ENCODE peak calls at places on chromosome 11, in seven cellular contexts. One of them, this sample, is unnamed.

GRCh38 chr11:17978553-17979287 is 34.1 kb downstream of the SERGEF start:
- DNase-seq in fibroblast of pulmonary artery: peak
- DNase-seq in HFFc6: peak
- DNase-seq in adrenal gland: peak
- DNase-seq in memory B cell: no peak
- DNase-seq in fibroblast of mammary gland: peak
- DNase-seq in T-helper 1 cell: no peak
- DNase-seq in this sample: peak

GRCh38 chr11:1479678-1480118 is 6.9 kb downstream of the MOB2 start:
- DNase-seq in fibroblast of pulmonary artery: no peak
- DNase-seq in adrenal gland: no peak
- DNase-seq in memory B cell: no peak
- DNase-seq in T-helper 1 cell: no peak
- DNase-seq in HFFc6: no peak
- DNase-seq in fibroblast of mammary gland: no peak
- DNase-seq in this sample: no peak

GRCh38 chr11:40166892-40167291 is 1292.6 kb downstream of the LRRC4C start:
- DNase-seq in T-helper 1 cell: no peak
- DNase-seq in fibroblast of pulmonary artery: no peak
- DNase-seq in HFFc6: no peak
- DNase-seq in memory B cell: no peak
- DNase-seq in fibroblast of mammary gland: no peak
- DNase-seq in adrenal gland: no peak
- DNase-seq in this sample: no peak

GRCh38 chr11:105202422-105202821 is 62.9 kb upstream of the CARD18 start:
- DNase-seq in HFFc6: no peak
- DNase-seq in fibroblast of mammary gland: no peak
- DNase-seq in T-helper 1 cell: no peak
- DNase-seq in fibroblast of pulmonary artery: no peak
- DNase-seq in adrenal gland: no peak
- DNase-seq in memory B cell: no peak
- DNase-seq in this sample: no peak

GRCh38 chr11:8381343-8381742 is 117.7 kb upstream of the LMO1 start:
- DNase-seq in adrenal gland: no peak
- DNase-seq in HFFc6: no peak
- DNase-seq in memory B cell: no peak
- DNase-seq in fibroblast of mammary gland: no peak
- DNase-seq in fibroblast of pulmonary artery: no peak
- DNase-seq in T-helper 1 cell: no peak
- DNase-seq in this sample: no peak

GRCh38 chr11:21814169-21814568 is 378.7 kb upstream of the ANO5 start:
- DNase-seq in fibroblast of pulmonary artery: peak
- DNase-seq in fibroblast of mammary gland: no peak
- DNase-seq in adrenal gland: no peak
- DNase-seq in T-helper 1 cell: no peak
- DNase-seq in memory B cell: no peak
- DNase-seq in HFFc6: no peak
- DNase-seq in this sample: no peak

GRCh38 chr11:112004389-112004788 is 20.8 kb upstream of the DLAT start:
- DNase-seq in adrenal gland: no peak
- DNase-seq in HFFc6: no peak
- DNase-seq in fibroblast of pulmonary artery: no peak
- DNase-seq in memory B cell: peak
- DNase-seq in T-helper 1 cell: no peak
- DNase-seq in fibroblast of mammary gland: no peak
- DNase-seq in this sample: no peak

GRCh38 chr11:60874421-60875365 is 7.4 kb downstream of the ZP1 start:
- DNase-seq in T-helper 1 cell: no peak
- DNase-seq in fibroblast of pulmonary artery: no peak
- DNase-seq in adrenal gland: no peak
- DNase-seq in HFFc6: no peak
- DNase-seq in fibroblast of mammary gland: no peak
- DNase-seq in memory B cell: no peak
- DNase-seq in this sample: peak

GRCh38 chr11:117817213-117818035 is 7.1 kb downstream of the FXYD2 start:
- DNase-seq in adrenal gland: peak
- DNase-seq in fibroblast of mammary gland: peak
- DNase-seq in T-helper 1 cell: peak
- DNase-seq in memory B cell: peak
- DNase-seq in fibroblast of pulmonary artery: peak
- DNase-seq in HFFc6: peak
- DNase-seq in this sample: peak

GRCh38 chr11:35629914-35630313 is 11.7 kb downstream of the FJX1 start:
- DNase-seq in T-helper 1 cell: no peak
- DNase-seq in HFFc6: peak
- DNase-seq in fibroblast of mammary gland: peak
- DNase-seq in memory B cell: no peak
- DNase-seq in adrenal gland: peak
- DNase-seq in fibroblast of pulmonary artery: peak
- DNase-seq in this sample: no peak

GRCh38 chr11:19994712-19995111 is 165.6 kb downstream of the DBX1 start:
- DNase-seq in fibroblast of mammary gland: peak
- DNase-seq in HFFc6: no peak
- DNase-seq in T-helper 1 cell: no peak
- DNase-seq in adrenal gland: no peak
- DNase-seq in fibroblast of pulmonary artery: no peak
- DNase-seq in memory B cell: no peak
- DNase-seq in this sample: no peak

GRCh38 chr11:105057432-105057831 is 12.3 kb upstream of the CARD16 start:
- DNase-seq in adrenal gland: no peak
- DNase-seq in memory B cell: no peak
- DNase-seq in HFFc6: no peak
- DNase-seq in fibroblast of pulmonary artery: no peak
- DNase-seq in T-helper 1 cell: no peak
- DNase-seq in fibroblast of mammary gland: no peak
- DNase-seq in this sample: no peak

GRCh38 chr11:31986201-31986889 is 104.5 kb upstream of the RCN1 start:
- DNase-seq in fibroblast of pulmonary artery: no peak
- DNase-seq in fibroblast of mammary gland: no peak
- DNase-seq in adrenal gland: no peak
- DNase-seq in T-helper 1 cell: no peak
- DNase-seq in memory B cell: no peak
- DNase-seq in HFFc6: no peak
- DNase-seq in this sample: peak

GRCh38 chr11:35579557-35580396 is 38.5 kb upstream of the FJX1 start:
- DNase-seq in HFFc6: peak
- DNase-seq in T-helper 1 cell: no peak
- DNase-seq in fibroblast of pulmonary artery: peak
- DNase-seq in fibroblast of mammary gland: peak
- DNase-seq in adrenal gland: no peak
- DNase-seq in memory B cell: no peak
- DNase-seq in this sample: no peak

GRCh38 chr11:14380947-14381555 is 22.1 kb upstream of the RRAS2 start:
- DNase-seq in fibroblast of mammary gland: no peak
- DNase-seq in adrenal gland: peak
- DNase-seq in HFFc6: peak
- DNase-seq in memory B cell: peak
- DNase-seq in T-helper 1 cell: no peak
- DNase-seq in fibroblast of pulmonary artery: peak
- DNase-seq in this sample: peak

GRCh38 chr11:76609736-76610370 is 60.7 kb downstream of the LRRC32 start:
- DNase-seq in memory B cell: no peak
- DNase-seq in T-helper 1 cell: no peak
- DNase-seq in HFFc6: no peak
- DNase-seq in fibroblast of mammary gland: peak
- DNase-seq in fibroblast of pulmonary artery: no peak
- DNase-seq in adrenal gland: no peak
- DNase-seq in this sample: no peak

GRCh38 chr11:63551889-63552266 is 11.3 kb downstream of the PLAAT2 start:
- DNase-seq in fibroblast of mammary gland: no peak
- DNase-seq in memory B cell: no peak
- DNase-seq in fibroblast of pulmonary artery: no peak
- DNase-seq in HFFc6: no peak
- DNase-seq in adrenal gland: no peak
- DNase-seq in T-helper 1 cell: no peak
- DNase-seq in this sample: no peak

GRCh38 chr11:58963551-58964075 is 24.3 kb downstream of the GLYATL1 start:
- DNase-seq in fibroblast of mammary gland: peak
- DNase-seq in adrenal gland: no peak
- DNase-seq in HFFc6: peak
- DNase-seq in T-helper 1 cell: no peak
- DNase-seq in fibroblast of pulmonary artery: peak
- DNase-seq in memory B cell: no peak
- DNase-seq in this sample: no peak

GRCh38 chr11:58924230-58924629 is 15.1 kb upstream of the GLYATL1 start:
- DNase-seq in memory B cell: no peak
- DNase-seq in fibroblast of mammary gland: no peak
- DNase-seq in HFFc6: no peak
- DNase-seq in fibroblast of pulmonary artery: no peak
- DNase-seq in adrenal gland: no peak
- DNase-seq in T-helper 1 cell: no peak
- DNase-seq in this sample: no peak

GRCh38 chr11:19718976-19719375 is 6.3 kb downstream of the NAV2 start:
- DNase-seq in adrenal gland: no peak
- DNase-seq in T-helper 1 cell: no peak
- DNase-seq in memory B cell: no peak
- DNase-seq in HFFc6: no peak
- DNase-seq in fibroblast of mammary gland: no peak
- DNase-seq in fibroblast of pulmonary artery: no peak
- DNase-seq in this sample: no peak

GRCh38 chr11:122235615-122236014 is 119.6 kb upstream of the BLID start:
- DNase-seq in adrenal gland: no peak
- DNase-seq in T-helper 1 cell: no peak
- DNase-seq in HFFc6: peak
- DNase-seq in fibroblast of mammary gland: peak
- DNase-seq in memory B cell: no peak
- DNase-seq in fibroblast of pulmonary artery: peak
- DNase-seq in this sample: no peak

GRCh38 chr11:110710520-110711381 is 1.5 kb downstream of the ARHGAP20 start:
- DNase-seq in fibroblast of mammary gland: peak
- DNase-seq in adrenal gland: peak
- DNase-seq in memory B cell: peak
- DNase-seq in T-helper 1 cell: no peak
- DNase-seq in fibroblast of pulmonary artery: peak
- DNase-seq in HFFc6: no peak
- DNase-seq in this sample: peak

GRCh38 chr11:126723665-126724045 is 276.9 kb downstream of the KIRREL3 start:
- DNase-seq in HFFc6: no peak
- DNase-seq in fibroblast of mammary gland: peak
- DNase-seq in T-helper 1 cell: no peak
- DNase-seq in fibroblast of pulmonary artery: no peak
- DNase-seq in adrenal gland: no peak
- DNase-seq in memory B cell: no peak
- DNase-seq in this sample: no peak

GRCh38 chr11:80462211-80462610 is 1021.4 kb upstream of the TENM4 start:
- DNase-seq in adrenal gland: no peak
- DNase-seq in HFFc6: no peak
- DNase-seq in fibroblast of mammary gland: peak
- DNase-seq in fibroblast of pulmonary artery: no peak
- DNase-seq in memory B cell: no peak
- DNase-seq in T-helper 1 cell: no peak
- DNase-seq in this sample: no peak

GRCh38 chr11:65434667-65435179 is 12.1 kb downstream of the NEAT1 start:
- DNase-seq in fibroblast of mammary gland: peak
- DNase-seq in T-helper 1 cell: no peak
- DNase-seq in memory B cell: no peak
- DNase-seq in adrenal gland: peak
- DNase-seq in fibroblast of pulmonary artery: peak
- DNase-seq in HFFc6: peak
- DNase-seq in this sample: no peak